ENCODE peak calls at places on chromosomes 13 and 19, in four cellular contexts. N, X, B and Z are unnamed samples.

GRCh38 chr13:39552233-39552632 is 50.8 kb downstream of the LHFPL6 start:
- DNase-seq in N (no peak), X (no peak), B (no peak), Z (no peak)

GRCh38 chr19:1626417-1627010 is 21.3 kb upstream of the UQCR11 start:
- DNase-seq in N (no peak), X (no peak), B (no peak), Z (no peak)

GRCh38 chr13:103716689-103717088 is 650.5 kb upstream of the SLC10A2 start:
- DNase-seq in N (no peak), X (no peak), B (no peak), Z (no peak)

GRCh38 chr19:38634757-38635482 is 12.5 kb upstream of the ACTN4 start:
- DNase-seq in N (no peak), X (peak; percentile 76), B (peak; percentile 32), Z (peak; percentile 78)

GRCh38 chr19:18929311-18929710 is 9.8 kb downstream of the DDX49 start:
- DNase-seq in N (no peak), X (no peak), B (no peak), Z (no peak)

GRCh38 chr13:112234131-112234875 is 141.9 kb upstream of the SPACA7 start:
- DNase-seq in N (no peak), X (no peak), B (no peak), Z (no peak)

GRCh38 chr13:42398542-42398941 is 126.6 kb downstream of the AKAP11 start:
- DNase-seq in N (no peak), X (no peak), B (no peak), Z (no peak)

GRCh38 chr19:29567366-29567915 is 38.6 kb upstream of the POP4 start:
- DNase-seq in N (no peak), X (no peak), B (no peak), Z (no peak)

GRCh38 chr13:106649495-106649894 is 81.6 kb upstream of the ARGLU1 start:
- DNase-seq in N (no peak), X (no peak), B (no peak), Z (no peak)

GRCh38 chr19:45670670-45671453 is 2.8 kb downstream of the GIPR start:
- DNase-seq in N (peak; percentile 55), X (peak; percentile 100), B (peak; percentile 62), Z (peak; percentile 100)

GRCh38 chr19:16180611-16181010 is 4.6 kb upstream of the FAM32A start:
- DNase-seq in N (no peak), X (no peak), B (no peak), Z (no peak)

GRCh38 chr19:2624537-2625091 is 77.9 kb downstream of the GNG7 start:
- DNase-seq in N (peak; percentile 48), X (no peak), B (no peak), Z (peak; percentile 34)

GRCh38 chr19:8512115-8512967 is 1.6 kb downstream of the ZNF414 start:
- DNase-seq in N (peak; percentile 60), X (peak; percentile 89), B (no peak), Z (peak; percentile 74)
- TF ChIP-seq TARDBP in N (no peak), X (peak; percentile 20), B (no peak), Z (no peak)

GRCh38 chr13:101013245-101013644 is 338.6 kb upstream of the TMTC4 start:
- DNase-seq in N (no peak), X (no peak), B (no peak), Z (no peak)

GRCh38 chr13:101018720-101019119 is 344.1 kb upstream of the TMTC4 start:
- DNase-seq in N (no peak), X (no peak), B (no peak), Z (no peak)

DNA sequence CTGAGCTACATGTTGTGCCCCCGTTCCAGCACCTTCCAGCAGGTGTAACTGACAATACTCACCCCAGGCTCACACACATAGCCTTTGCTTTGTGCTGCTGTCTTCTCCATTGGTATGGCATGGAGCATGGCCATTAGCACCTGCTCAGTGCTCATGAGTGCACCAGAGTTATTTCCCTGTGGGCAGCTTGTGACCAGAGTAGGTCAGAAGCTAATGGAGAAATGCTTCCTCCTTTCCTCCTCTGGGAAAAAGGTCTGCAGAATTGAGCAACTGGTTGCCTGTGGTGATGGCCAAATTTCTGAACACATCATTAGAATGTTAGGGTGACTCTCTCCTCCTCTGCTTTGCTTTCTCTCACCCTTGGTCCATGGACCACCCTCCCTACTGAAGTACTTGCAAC is 344.5 kb upstream of the TMTC4 start:
- DNase-seq in N (no peak), X (no peak), B (no peak), Z (no peak)
- TF ChIP-seq TARDBP in N (no peak), X (no peak), B (no peak), Z (no peak)

DNA sequence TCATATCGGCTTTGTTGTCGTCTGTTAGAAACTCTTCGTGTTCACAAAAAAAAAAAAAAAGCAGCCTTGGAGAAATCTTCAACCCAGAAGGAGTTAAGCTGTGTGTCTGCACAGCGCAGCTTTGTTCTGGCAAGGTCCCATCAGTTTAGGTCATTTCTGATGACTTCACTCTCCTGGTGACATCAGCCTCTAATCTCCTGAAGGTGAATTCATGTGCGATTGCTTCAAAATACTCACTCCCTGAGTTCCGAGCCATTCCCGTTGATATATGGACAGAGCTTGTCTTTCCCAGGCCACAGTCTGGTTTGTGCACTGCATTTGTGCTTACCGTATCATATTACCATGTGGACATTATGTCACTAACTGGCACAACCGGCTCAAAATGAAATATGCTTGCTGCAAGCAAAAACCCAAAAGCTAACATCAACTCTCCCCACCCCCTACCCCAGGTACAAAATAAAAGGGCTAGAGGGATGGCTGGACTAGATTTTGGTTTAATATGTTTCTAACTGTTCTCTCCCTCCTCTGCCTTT is 342.4 kb downstream of the KCNRG start:
- DNase-seq in N (no peak), X (no peak), B (no peak), Z (peak; percentile 61)
- TF ChIP-seq TARDBP in N (no peak), X (no peak), B (no peak), Z (no peak)

GRCh38 chr13:20105161-20105689 is 55.6 kb downstream of the GJA3 start:
- DNase-seq in N (no peak), X (no peak), B (no peak), Z (no peak)

GRCh38 chr13:20101467-20102316 is 59.2 kb downstream of the GJA3 start:
- DNase-seq in N (no peak), X (no peak), B (no peak), Z (no peak)

GRCh38 chr13:20102776-20103175 is 58.1 kb downstream of the GJA3 start:
- DNase-seq in N (no peak), X (no peak), B (no peak), Z (no peak)

GRCh38 chr13:20109037-20109436 is 51.8 kb downstream of the GJA3 start:
- DNase-seq in N (no peak), X (no peak), B (no peak), Z (no peak)

GRCh38 chr13:20106751-20107150 is 54.1 kb downstream of the GJA3 start:
- DNase-seq in N (no peak), X (no peak), B (no peak), Z (no peak)
- TF ChIP-seq TARDBP in N (no peak), X (no peak), B (no peak), Z (no peak)

GRCh38 chr19:35013820-35014754 is 14.0 kb downstream of the GRAMD1A start:
- DNase-seq in N (no peak), X (no peak), B (no peak), Z (no peak)

GRCh38 chr19:35011091-35011689 is 11.1 kb downstream of the GRAMD1A start:
- DNase-seq in N (no peak), X (no peak), B (no peak), Z (no peak)

GRCh38 chr19:35015576-35016351 is 14.5 kb upstream of the SCN1B start:
- DNase-seq in N (no peak), X (no peak), B (no peak), Z (no peak)

GRCh38 chr19:35011737-35012682 is 11.9 kb downstream of the GRAMD1A start:
- DNase-seq in N (no peak), X (no peak), B (no peak), Z (no peak)

DNA sequence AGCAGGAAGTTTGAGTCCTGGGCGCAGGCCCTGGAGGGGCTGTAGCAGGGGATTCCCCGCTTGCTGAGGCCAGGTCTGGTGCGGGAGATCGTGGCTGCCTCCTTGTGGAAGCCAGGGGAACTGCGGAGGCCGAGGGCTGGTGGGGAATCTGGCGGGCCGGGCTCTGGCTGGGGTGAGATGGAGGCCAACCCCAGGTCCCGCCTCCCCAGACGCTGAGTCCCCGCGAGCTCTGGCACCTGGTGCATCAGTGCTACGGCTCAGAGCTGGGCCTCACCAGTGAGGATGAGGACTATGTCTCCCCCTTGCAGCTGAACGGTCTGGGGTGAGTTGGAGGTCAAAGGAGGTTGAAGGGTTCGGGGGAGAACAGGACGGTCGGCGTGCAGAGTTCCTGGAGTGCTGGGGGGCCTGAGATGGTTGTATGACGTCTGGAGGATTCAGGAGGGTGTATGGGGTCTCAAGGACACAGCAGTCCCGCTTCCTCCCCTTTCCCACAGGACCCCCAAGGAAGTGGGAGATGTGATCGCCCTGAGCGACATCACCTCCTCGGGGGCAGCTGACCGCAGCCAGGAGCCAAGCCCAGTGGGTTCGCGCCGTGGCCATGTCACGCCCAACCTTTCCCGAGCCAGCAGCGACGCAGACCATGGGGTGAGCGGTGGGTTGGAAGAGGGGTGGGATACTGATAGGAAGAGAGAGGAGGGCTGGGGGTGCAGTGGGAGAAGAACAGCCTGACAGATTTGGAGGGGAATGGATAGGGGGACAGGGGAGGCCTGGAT is 13.1 kb downstream of the GRAMD1A start:
- DNase-seq in N (peak; percentile 48), X (peak; percentile 73), B (no peak), Z (peak; percentile 82)
- TF ChIP-seq TARDBP in N (no peak), X (peak; percentile 34), B (no peak), Z (no peak)